ENCODE peak calls at places on chromosomes 11 and 22, in eight cellular contexts. One of them, this sample, is unnamed.

GRCh38 chr11:75155570-75156422 is 4.9 kb downstream of the SLCO2B1 start:
- DNase-seq in PC-9: no peak
- DNase-seq in uterus: no peak
- DNase-seq in neural progenitor cell: no peak
- DNase-seq in testis: no peak
- DNase-seq in heart right ventricle: no peak
- DNase-seq in adrenal gland: no peak
- DNase-seq in Panc1: no peak
- DNase-seq in this sample: no peak

GRCh38 chr22:21946262-21946925 is 6.3 kb downstream of the PPM1F start:
- DNase-seq in testis: no peak
- DNase-seq in neural progenitor cell: no peak
- DNase-seq in Panc1: no peak
- DNase-seq in uterus: no peak
- DNase-seq in adrenal gland: no peak
- DNase-seq in PC-9: no peak
- DNase-seq in heart right ventricle: no peak
- DNase-seq in this sample: no peak

GRCh38 chr11:120929664-120930154 is 94.2 kb upstream of the TBCEL start:
- DNase-seq in heart right ventricle: no peak
- DNase-seq in adrenal gland: peak; percentile 20
- DNase-seq in neural progenitor cell: peak; percentile 90
- DNase-seq in testis: peak; percentile 67
- DNase-seq in Panc1: peak; percentile 30
- DNase-seq in PC-9: peak; percentile 12
- DNase-seq in uterus: no peak
- DNase-seq in this sample: no peak

GRCh38 chr11:78570031-78570430 is 4.6 kb downstream of the NARS2 start:
- DNase-seq in heart right ventricle: no peak
- DNase-seq in adrenal gland: no peak
- DNase-seq in neural progenitor cell: no peak
- DNase-seq in uterus: no peak
- DNase-seq in Panc1: no peak
- DNase-seq in PC-9: no peak
- DNase-seq in testis: no peak
- DNase-seq in this sample: no peak

GRCh38 chr11:6320411-6321207 is at the start of gene CAVIN3:
- DNase-seq in heart right ventricle: peak; percentile 90
- DNase-seq in testis: peak; percentile 82
- DNase-seq in adrenal gland: peak; percentile 73
- DNase-seq in uterus: peak; percentile 89
- DNase-seq in PC-9: peak; percentile 67
- DNase-seq in Panc1: no peak
- DNase-seq in neural progenitor cell: peak; percentile 73
- DNase-seq in this sample: peak; percentile 74

GRCh38 chr11:77236901-77237300 is 64.6 kb downstream of the GDPD4 start:
- DNase-seq in adrenal gland: no peak
- DNase-seq in PC-9: no peak
- DNase-seq in Panc1: no peak
- DNase-seq in neural progenitor cell: no peak
- DNase-seq in testis: no peak
- DNase-seq in uterus: no peak
- DNase-seq in heart right ventricle: no peak
- DNase-seq in this sample: no peak

GRCh38 chr11:27423125-27423524 is 49.5 kb downstream of the LGR4 start:
- DNase-seq in heart right ventricle: peak; percentile 25
- DNase-seq in adrenal gland: no peak
- DNase-seq in testis: no peak
- DNase-seq in neural progenitor cell: peak; percentile 55
- DNase-seq in Panc1: no peak
- DNase-seq in PC-9: no peak
- DNase-seq in uterus: peak; percentile 58
- DNase-seq in this sample: peak; percentile 61

GRCh38 chr11:126669416-126669815 is 313.9 kb downstream of the ST3GAL4 start:
- DNase-seq in uterus: no peak
- DNase-seq in neural progenitor cell: no peak
- DNase-seq in PC-9: no peak
- DNase-seq in Panc1: no peak
- DNase-seq in heart right ventricle: no peak
- DNase-seq in testis: no peak
- DNase-seq in adrenal gland: no peak
- DNase-seq in this sample: no peak

GRCh38 chr11:1782831-1783724 is 19.4 kb upstream of the CTSD start:
- DNase-seq in Panc1: peak; percentile 66
- DNase-seq in uterus: no peak
- DNase-seq in adrenal gland: no peak
- DNase-seq in neural progenitor cell: no peak
- DNase-seq in heart right ventricle: no peak
- DNase-seq in testis: no peak
- DNase-seq in PC-9: no peak
- DNase-seq in this sample: no peak

GRCh38 chr22:19756288-19757128 is 4.1 kb upstream of the TBX1 start:
- DNase-seq in neural progenitor cell: peak; percentile 74
- DNase-seq in testis: peak; percentile 34
- DNase-seq in heart right ventricle: peak; percentile 59
- DNase-seq in adrenal gland: peak; percentile 38
- DNase-seq in Panc1: no peak
- DNase-seq in uterus: no peak
- DNase-seq in PC-9: peak; percentile 50
- DNase-seq in this sample: no peak

GRCh38 chr11:1744879-1745700 is 5.3 kb downstream of the IFITM10 start:
- DNase-seq in neural progenitor cell: no peak
- DNase-seq in uterus: no peak
- DNase-seq in adrenal gland: peak; percentile 64
- DNase-seq in PC-9: no peak
- DNase-seq in Panc1: no peak
- DNase-seq in testis: no peak
- DNase-seq in heart right ventricle: peak; percentile 48
- DNase-seq in this sample: no peak

GRCh38 chr11:122851366-122852011 is 13.2 kb downstream of the CRTAM start:
- DNase-seq in adrenal gland: no peak
- DNase-seq in Panc1: no peak
- DNase-seq in heart right ventricle: no peak
- DNase-seq in neural progenitor cell: no peak
- DNase-seq in testis: no peak
- DNase-seq in uterus: no peak
- DNase-seq in PC-9: no peak
- DNase-seq in this sample: no peak

GRCh38 chr11:78038697-78039313 is 15.7 kb upstream of the KCTD14 start:
- DNase-seq in neural progenitor cell: no peak
- DNase-seq in Panc1: no peak
- DNase-seq in heart right ventricle: no peak
- DNase-seq in testis: no peak
- DNase-seq in uterus: no peak
- DNase-seq in PC-9: no peak
- DNase-seq in adrenal gland: peak; percentile 33
- DNase-seq in this sample: no peak

GRCh38 chr22:42342426-42343135 is 72.1 kb upstream of the TCF20 start:
- DNase-seq in PC-9: no peak
- DNase-seq in heart right ventricle: no peak
- DNase-seq in Panc1: no peak
- DNase-seq in uterus: no peak
- DNase-seq in adrenal gland: no peak
- DNase-seq in testis: no peak
- DNase-seq in neural progenitor cell: peak; percentile 46
- DNase-seq in this sample: no peak

GRCh38 chr11:47595029-47595428 is 818 bp upstream of the C1QTNF4 start:
- DNase-seq in Panc1: no peak
- DNase-seq in adrenal gland: no peak
- DNase-seq in uterus: no peak
- DNase-seq in testis: no peak
- DNase-seq in PC-9: no peak
- DNase-seq in neural progenitor cell: no peak
- DNase-seq in heart right ventricle: peak; percentile 35
- DNase-seq in this sample: no peak

GRCh38 chr11:103875855-103876510 is 160.5 kb upstream of the DDI1 start:
- DNase-seq in heart right ventricle: no peak
- DNase-seq in testis: no peak
- DNase-seq in neural progenitor cell: no peak
- DNase-seq in Panc1: no peak
- DNase-seq in adrenal gland: no peak
- DNase-seq in PC-9: no peak
- DNase-seq in uterus: no peak
- DNase-seq in this sample: no peak

GRCh38 chr11:11230802-11231562 is 122.1 kb downstream of the CSNK2A3 start:
- DNase-seq in testis: peak; percentile 26
- DNase-seq in neural progenitor cell: peak; percentile 65
- DNase-seq in Panc1: no peak
- DNase-seq in PC-9: no peak
- DNase-seq in adrenal gland: no peak
- DNase-seq in heart right ventricle: no peak
- DNase-seq in uterus: no peak
- DNase-seq in this sample: no peak

GRCh38 chr11:85027346-85027745 is 599.8 kb downstream of the DLG2 start:
- DNase-seq in uterus: no peak
- DNase-seq in heart right ventricle: peak; percentile 2
- DNase-seq in Panc1: no peak
- DNase-seq in neural progenitor cell: no peak
- DNase-seq in PC-9: no peak
- DNase-seq in testis: no peak
- DNase-seq in adrenal gland: no peak
- DNase-seq in this sample: no peak

GRCh38 chr22:23251445-23252093 is 71.3 kb downstream of the BCR start:
- DNase-seq in adrenal gland: peak; percentile 70
- DNase-seq in testis: no peak
- DNase-seq in PC-9: no peak
- DNase-seq in uterus: no peak
- DNase-seq in Panc1: peak; percentile 5
- DNase-seq in heart right ventricle: no peak
- DNase-seq in neural progenitor cell: no peak
- DNase-seq in this sample: no peak

GRCh38 chr11:83791557-83791956 is 505.4 kb upstream of the CCDC90B start:
- DNase-seq in Panc1: no peak
- DNase-seq in neural progenitor cell: no peak
- DNase-seq in PC-9: no peak
- DNase-seq in uterus: no peak
- DNase-seq in testis: no peak
- DNase-seq in adrenal gland: no peak
- DNase-seq in heart right ventricle: no peak
- DNase-seq in this sample: no peak

GRCh38 chr22:49825944-49826602 is 1.6 kb downstream of the BRD1 start:
- DNase-seq in testis: no peak
- DNase-seq in neural progenitor cell: no peak
- DNase-seq in heart right ventricle: no peak
- DNase-seq in adrenal gland: no peak
- DNase-seq in uterus: no peak
- DNase-seq in Panc1: no peak
- DNase-seq in PC-9: no peak
- DNase-seq in this sample: peak; percentile 35

GRCh38 chr22:43277987-43278601 is 65.1 kb downstream of the SCUBE1 start:
- DNase-seq in Panc1: no peak
- DNase-seq in adrenal gland: no peak
- DNase-seq in uterus: no peak
- DNase-seq in heart right ventricle: no peak
- DNase-seq in neural progenitor cell: no peak
- DNase-seq in testis: no peak
- DNase-seq in PC-9: no peak
- DNase-seq in this sample: no peak

GRCh38 chr11:5204787-5205186 is 4.3 kb upstream of the OR51V1 start:
- DNase-seq in heart right ventricle: no peak
- DNase-seq in Panc1: peak; percentile 69
- DNase-seq in PC-9: peak; percentile 1
- DNase-seq in uterus: no peak
- DNase-seq in testis: no peak
- DNase-seq in adrenal gland: no peak
- DNase-seq in neural progenitor cell: peak; percentile 78
- DNase-seq in this sample: peak; percentile 15

GRCh38 chr11:64844330-64845124 is at the start of gene CDC42BPG:
- DNase-seq in Panc1: no peak
- DNase-seq in uterus: no peak
- DNase-seq in heart right ventricle: peak; percentile 76
- DNase-seq in testis: peak; percentile 77
- DNase-seq in adrenal gland: no peak
- DNase-seq in neural progenitor cell: peak; percentile 82
- DNase-seq in PC-9: peak; percentile 94
- DNase-seq in this sample: peak; percentile 71

GRCh38 chr11:18697581-18697980 is 998 bp upstream of the TMEM86A start:
- DNase-seq in adrenal gland: no peak
- DNase-seq in heart right ventricle: no peak
- DNase-seq in uterus: no peak
- DNase-seq in PC-9: no peak
- DNase-seq in Panc1: no peak
- DNase-seq in neural progenitor cell: no peak
- DNase-seq in testis: no peak
- DNase-seq in this sample: peak; percentile 42

GRCh38 chr22:43992331-43992821 is 31.7 kb upstream of the PARVB start:
- DNase-seq in testis: no peak
- DNase-seq in uterus: no peak
- DNase-seq in PC-9: no peak
- DNase-seq in adrenal gland: no peak
- DNase-seq in heart right ventricle: no peak
- DNase-seq in Panc1: no peak
- DNase-seq in neural progenitor cell: no peak
- DNase-seq in this sample: no peak

GRCh38 chr11:64650923-64651523 is 60.0 kb downstream of the SLC22A12 start:
- DNase-seq in PC-9: peak; percentile 37
- DNase-seq in Panc1: no peak
- DNase-seq in testis: no peak
- DNase-seq in heart right ventricle: no peak
- DNase-seq in neural progenitor cell: peak; percentile 72
- DNase-seq in adrenal gland: no peak
- DNase-seq in uterus: no peak
- DNase-seq in this sample: no peak

GRCh38 chr11:416757-417621 is 2.2 kb upstream of the SIGIRR start:
- DNase-seq in Panc1: no peak
- DNase-seq in testis: no peak
- DNase-seq in neural progenitor cell: peak; percentile 62
- DNase-seq in uterus: no peak
- DNase-seq in PC-9: peak; percentile 79
- DNase-seq in adrenal gland: no peak
- DNase-seq in heart right ventricle: peak; percentile 62
- DNase-seq in this sample: no peak
- H3K27ac ChIP-seq in Panc1: peak overlapping the region; percentile 68
- H3K27ac ChIP-seq in testis: no peak overlapping the region
- H3K27ac ChIP-seq in neural progenitor cell: no peak overlapping the region
- H3K27ac ChIP-seq in uterus: peak overlapping the region; percentile 65
- H3K27ac ChIP-seq in PC-9: no peak overlapping the region
- H3K27ac ChIP-seq in adrenal gland: peak overlapping the region; percentile 74
- H3K27ac ChIP-seq in heart right ventricle: peak overlapping the region; percentile 95
- H3K27ac ChIP-seq in this sample: no peak overlapping the region

GRCh38 chr11:73330569-73331093 is 22.6 kb downstream of the ARHGEF17 start:
- DNase-seq in Panc1: no peak
- DNase-seq in uterus: no peak
- DNase-seq in adrenal gland: no peak
- DNase-seq in testis: no peak
- DNase-seq in heart right ventricle: no peak
- DNase-seq in neural progenitor cell: peak; percentile 64
- DNase-seq in PC-9: no peak
- DNase-seq in this sample: no peak
- H3K4me1 ChIP-seq in Panc1: peaks cover 37% of the 10 kb centered on the region
- H3K4me1 ChIP-seq in uterus: peaks cover 51% of the 10 kb centered on the region
- H3K4me1 ChIP-seq in adrenal gland: peaks cover 31% of the 10 kb centered on the region
- H3K4me1 ChIP-seq in testis: peaks cover 59% of the 10 kb centered on the region
- H3K4me1 ChIP-seq in heart right ventricle: peaks cover 93% of the 10 kb centered on the region
- H3K4me1 ChIP-seq in neural progenitor cell: peaks cover 77% of the 10 kb centered on the region
- H3K4me1 ChIP-seq in PC-9: peaks cover 32% of the 10 kb centered on the region
- H3K4me1 ChIP-seq in this sample: no peaks in the 10 kb centered on the region

GRCh38 chr11:73184953-73185671 is 33.0 kb upstream of the P2RY2 start:
- DNase-seq in heart right ventricle: peak; percentile 75
- DNase-seq in testis: peak; percentile 70
- DNase-seq in Panc1: peak; percentile 56
- DNase-seq in PC-9: peak; percentile 88
- DNase-seq in uterus: no peak
- DNase-seq in adrenal gland: peak; percentile 61
- DNase-seq in neural progenitor cell: peak; percentile 68
- DNase-seq in this sample: peak; percentile 75
- H3K27ac ChIP-seq in heart right ventricle: peak overlapping the region; percentile 36
- H3K27ac ChIP-seq in testis: no peak overlapping the region
- H3K27ac ChIP-seq in Panc1: no peak overlapping the region
- H3K27ac ChIP-seq in PC-9: peak overlapping the region; percentile 82
- H3K27ac ChIP-seq in uterus: no peak overlapping the region
- H3K27ac ChIP-seq in adrenal gland: no peak overlapping the region
- H3K27ac ChIP-seq in neural progenitor cell: no peak overlapping the region
- H3K27ac ChIP-seq in this sample: no peak overlapping the region

GRCh38 chr11:3832816-3833215 is 7.9 kb downstream of the RHOG start:
- DNase-seq in testis: no peak
- DNase-seq in heart right ventricle: no peak
- DNase-seq in PC-9: no peak
- DNase-seq in Panc1: no peak
- DNase-seq in neural progenitor cell: no peak
- DNase-seq in uterus: no peak
- DNase-seq in adrenal gland: no peak
- DNase-seq in this sample: no peak
- H3K4me1 ChIP-seq in testis: peaks cover 9% of the 10 kb centered on the region
- H3K4me1 ChIP-seq in heart right ventricle: peaks cover 67% of the 10 kb centered on the region
- H3K4me1 ChIP-seq in PC-9: no peaks in the 10 kb centered on the region
- H3K4me1 ChIP-seq in Panc1: peaks cover 18% of the 10 kb centered on the region
- H3K4me1 ChIP-seq in neural progenitor cell: peaks cover 2% of the 10 kb centered on the region
- H3K4me1 ChIP-seq in uterus: peaks cover 9% of the 10 kb centered on the region
- H3K4me1 ChIP-seq in adrenal gland: peaks cover 67% of the 10 kb centered on the region
- H3K4me1 ChIP-seq in this sample: peaks cover 8% of the 10 kb centered on the region

This sample was measured in foreskin keratinocyte.